ENCODE peak calls at places on chromosomes 6 and 20, in four cellular contexts. H is GM12878, O is K562, I is HL-60. M is an unnamed sample.

GRCh38 chr6:33073431-33073871 is at the start of gene HLA-DPA1:
- DNase-seq in H (peak; percentile 97), O (no peak), I (no peak), M (peak; percentile 42)

GRCh38 chr6:141402489-141402888 is 730.2 kb upstream of the GJE1 start:
- DNase-seq in H (no peak), O (no peak), I (no peak), M (no peak)

GRCh38 chr6:70166088-70166958 is 136.6 kb downstream of the COL9A1 start:
- DNase-seq in H (no peak), O (peak; percentile 62), I (peak; percentile 29), M (no peak)

GRCh38 chr6:20302702-20303251 is 90.5 kb upstream of the MBOAT1 start:
- DNase-seq in H (no peak), O (peak; percentile 58), I (no peak), M (no peak)

GRCh38 chr20:60138263-60139127 is 180.3 kb downstream of the CDH26 start:
- DNase-seq in H (no peak), O (peak; percentile 18), I (peak; percentile 86), M (no peak)

GRCh38 chr6:111784423-111784822 is 88.8 kb downstream of the FYN start:
- DNase-seq in H (no peak), O (no peak), I (no peak), M (no peak)

GRCh38 chr6:158061709-158062461 is 80.2 kb downstream of the SYNJ2 start:
- DNase-seq in H (no peak), O (no peak), I (no peak), M (no peak)

GRCh38 chr6:43921548-43922422 is 151.8 kb downstream of the VEGFA start:
- DNase-seq in H (no peak), O (no peak), I (no peak), M (no peak)

GRCh38 chr6:13164316-13164715 is 164.0 kb downstream of the TBC1D7 start:
- DNase-seq in H (no peak), O (no peak), I (no peak), M (no peak)

GRCh38 chr20:20551409-20551808 is 161.0 kb downstream of the RALGAPA2 start:
- DNase-seq in H (no peak), O (no peak), I (no peak), M (no peak)

GRCh38 chr6:149907317-149907716 is 9.4 kb upstream of the RAET1E start:
- DNase-seq in H (no peak), O (no peak), I (no peak), M (no peak)

GRCh38 chr20:39893013-39893685 is 795.9 kb downstream of the MAFB start:
- DNase-seq in H (no peak), O (no peak), I (no peak), M (no peak)

GRCh38 chr6:64932486-64932885 is 774.5 kb downstream of the EYS start:
- DNase-seq in H (no peak), O (no peak), I (no peak), M (no peak)

GRCh38 chr6:455006-455585 is 63.5 kb downstream of the IRF4 start:
- DNase-seq in H (no peak), O (no peak), I (no peak), M (no peak)

GRCh38 chr6:170005680-170006470 is 254.5 kb downstream of the ERMARD start:
- DNase-seq in H (no peak), O (no peak), I (no peak), M (no peak)

GRCh38 chr20:62852196-62852595 is 9.4 kb downstream of the TCFL5 start:
- DNase-seq in H (no peak), O (no peak), I (no peak), M (no peak)

GRCh38 chr20:62852841-62853240 is 8.8 kb downstream of the TCFL5 start:
- DNase-seq in H (no peak), O (no peak), I (no peak), M (no peak)

GRCh38 chr20:62856931-62857619 is 4.5 kb downstream of the TCFL5 start:
- DNase-seq in H (no peak), O (no peak), I (no peak), M (no peak)

GRCh38 chr20:62855120-62855519 is 6.5 kb downstream of the TCFL5 start:
- DNase-seq in H (no peak), O (no peak), I (no peak), M (no peak)

DNA sequence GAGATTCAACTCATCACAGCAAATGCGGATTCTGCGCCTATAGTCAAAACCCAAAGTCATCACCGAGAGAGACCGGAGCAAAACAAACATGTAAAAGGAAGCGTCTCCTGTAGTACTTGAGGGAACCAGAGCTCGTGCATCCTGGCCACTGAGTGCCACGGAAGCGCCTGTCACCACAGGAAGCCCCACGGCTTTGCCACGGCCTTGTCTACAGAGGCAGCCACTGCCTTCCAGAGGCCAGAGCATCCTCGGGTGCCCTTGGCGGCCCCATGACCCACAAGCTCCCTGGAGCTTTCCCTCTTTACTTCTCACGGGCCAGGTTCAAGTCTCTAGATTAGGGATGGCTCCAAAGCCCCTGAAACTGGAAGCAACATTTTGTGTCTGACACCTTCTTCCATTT is 7.5 kb downstream of the TCFL5 start:
- DNase-seq in H (no peak), O (no peak), I (no peak), M (no peak)
- TF ChIP-seq SPI1 in H (no peak), O (no peak), I (no peak), M (no peak)

DNA sequence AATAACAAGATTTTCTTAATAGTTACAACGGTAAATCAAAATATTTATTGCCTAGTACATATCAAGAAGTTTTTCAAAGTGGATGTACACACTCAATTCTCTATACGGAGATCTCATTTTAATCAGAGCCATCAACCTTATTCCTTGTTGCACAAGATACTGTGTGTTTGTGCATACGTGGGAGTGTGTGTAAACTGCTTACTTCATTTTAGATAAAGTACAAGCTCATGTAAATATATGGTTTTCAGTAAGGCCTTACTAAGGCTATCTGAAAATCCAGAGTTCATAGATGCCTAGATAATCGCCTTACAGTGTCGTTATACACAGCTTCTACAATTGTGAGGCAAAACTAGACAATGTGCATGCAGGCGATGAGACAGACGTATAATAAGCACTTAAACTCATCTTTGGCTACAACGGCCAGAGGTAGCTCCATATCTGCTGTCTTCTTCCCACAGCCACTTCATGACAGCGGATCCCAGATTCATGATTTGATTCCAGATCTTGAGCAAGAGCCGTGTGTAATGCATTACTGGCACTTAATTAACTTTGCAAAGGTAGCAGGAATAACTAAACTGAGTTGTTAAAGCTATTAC is 2.5 kb downstream of the PERP start:
- DNase-seq in H (no peak), O (no peak), I (no peak), M (no peak)
- TF ChIP-seq POLR2AphosphoS5 in H (no peak), O (no peak), I (no peak), M (no peak)

GRCh38 chr20:44908987-44909871 is 631 bp upstream of the PABPC1L start:
- DNase-seq in H (no peak), O (no peak), I (no peak), M (no peak)

GRCh38 chr20:44910690-44911262 is 916 bp downstream of the PABPC1L start:
- DNase-seq in H (no peak), O (no peak), I (no peak), M (no peak)

GRCh38 chr20:44912189-44912588 is 2.3 kb downstream of the PABPC1L start:
- DNase-seq in H (no peak), O (no peak), I (no peak), M (no peak)

GRCh38 chr20:44911264-44911921 is 1.5 kb downstream of the PABPC1L start:
- DNase-seq in H (no peak), O (peak; percentile 79), I (peak; percentile 58), M (peak; percentile 55)

DNA sequence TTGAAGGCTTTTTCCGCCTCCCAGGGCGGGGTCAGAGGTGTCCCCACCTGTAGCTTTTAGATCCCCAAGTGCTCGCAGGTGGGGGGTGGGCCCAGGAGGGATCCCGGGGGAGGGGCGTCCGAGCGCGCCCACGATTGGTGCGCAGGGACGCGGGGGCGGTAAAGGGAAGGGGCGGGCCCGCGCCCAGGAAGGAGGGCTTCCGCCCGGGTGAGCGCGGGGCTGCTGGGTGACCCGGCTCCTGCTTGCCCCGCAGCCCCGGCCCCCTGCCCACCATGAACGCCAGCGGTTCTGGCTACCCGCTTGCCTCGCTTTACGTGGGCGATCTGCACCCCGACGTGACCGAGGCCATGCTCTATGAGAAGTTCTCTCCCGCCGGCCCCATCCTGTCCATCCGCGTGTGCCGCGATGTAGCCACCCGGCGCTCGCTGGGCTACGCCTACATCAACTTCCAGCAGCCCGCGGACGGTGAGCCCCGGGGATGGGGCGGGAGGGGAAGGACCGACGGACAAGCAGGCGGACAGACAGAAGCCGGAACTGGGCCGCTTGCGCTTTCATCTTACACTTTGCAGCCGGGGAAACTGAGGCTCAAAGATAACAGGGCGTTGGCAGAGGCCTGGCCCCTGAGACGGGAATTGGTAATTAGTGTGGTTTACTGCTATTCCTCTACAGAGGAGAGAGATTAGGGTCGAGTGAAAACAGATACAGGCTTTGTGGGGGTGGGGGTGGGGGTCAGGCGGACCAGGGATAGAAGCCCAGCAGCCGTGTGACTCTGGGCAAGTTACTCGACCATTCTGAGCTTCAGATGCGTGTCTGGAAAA is at the start of gene PABPC1L:
- DNase-seq in H (peak; percentile 13), O (peak; percentile 96), I (peak; percentile 51), M (peak; percentile 86)
- TF ChIP-seq SPI1 in H (no peak), O (no peak), I (no peak), M (no peak)

GRCh38 chr20:8301655-8302054 is 169.6 kb downstream of the PLCB1 start:
- DNase-seq in H (no peak), O (no peak), I (no peak), M (no peak)
- TF ChIP-seq POLR2AphosphoS5 in H (no peak), O (no peak), I (no peak), M (no peak)

GRCh38 chr6:26165261-26165790 is 78.1 kb downstream of the HFE start:
- DNase-seq in H (no peak), O (no peak), I (no peak), M (no peak)
- TF ChIP-seq SPI1 in H (no peak), O (no peak), I (no peak), M (no peak)

GRCh38 chr20:12575352-12576095 is 433.2 kb upstream of the SPTLC3 start:
- DNase-seq in H (no peak), O (no peak), I (no peak), M (no peak)
- TF ChIP-seq POLR2AphosphoS5 in H (no peak), O (no peak), I (no peak), M (no peak)

M was measured in GM12891.